ENCODE peak calls at places on chromosomes 3 and 15, in nine cellular contexts. P is NCI-H1092 treated with DMSO at 0.1 percent for 48 hours; M is stimulated activated CD8-positive, alpha-beta memory T cell treated with anti-CD3 and anti-CD28 coated beads, Interleukin-15, amount 100 ng/mL, for 24 hours; Q is heart right ventricle; H is endothelial cell; W is fibroblast of mammary gland; A is CD4-positive, CD25-positive, alpha-beta regulatory T cell; G is HT-29; D is ascending aorta. L is an unnamed sample.

GRCh38 chr3:56323986-56324420 is 144.3 kb downstream of the ERC2 start:
- DNase-seq in Q (no peak), P (no peak), D (no peak), H (no peak), W (peak), G (no peak), A (no peak), M (no peak), L (no peak)

GRCh38 chr3:62562017-62562416 is 188.7 kb upstream of the FEZF2 start:
- DNase-seq in D (no peak), M (no peak), A (no peak), P (no peak), Q (no peak), H (no peak), G (no peak), W (peak), L (no peak)

GRCh38 chr3:123295901-123296250 is 94.1 kb downstream of the SEC22A start:
- DNase-seq in W (no peak), G (no peak), H (no peak), Q (no peak), M (no peak), P (no peak), D (no peak), A (no peak), L (no peak)

GRCh38 chr3:107846282-107846852 is 244.5 kb downstream of the CD47 start:
- DNase-seq in H (peak), Q (peak), A (peak), W (peak), P (no peak), G (peak), M (peak), D (peak), L (no peak)

GRCh38 chr15:59528965-59529402 is 82.6 kb upstream of the GCNT3 start:
- DNase-seq in G (peak), P (peak), A (peak), H (peak), W (peak), D (peak), Q (peak), M (peak), L (peak)

GRCh38 chr15:40259021-40259420 is 20.2 kb downstream of the PAK6 start:
- DNase-seq in G (no peak), P (no peak), H (no peak), Q (no peak), W (no peak), M (no peak), D (no peak), A (no peak), L (no peak)

GRCh38 chr3:112813723-112814171 is 32.9 kb downstream of the CD200R1L start:
- DNase-seq in W (peak), Q (peak), D (no peak), A (no peak), M (no peak), P (no peak), H (no peak), G (no peak), L (no peak)

GRCh38 chr3:51968175-51968681 is 974 bp upstream of the PCBP4 start:
- DNase-seq in W (peak), H (peak), M (no peak), D (no peak), P (peak), Q (peak), A (no peak), G (no peak), L (no peak)

GRCh38 chr3:189797103-189797850 is 166.1 kb downstream of the TP63 start:
- DNase-seq in M (no peak), Q (no peak), P (no peak), D (no peak), H (no peak), G (no peak), A (no peak), W (no peak), L (no peak)

GRCh38 chr3:126465928-126466564 is 9.6 kb downstream of the ZXDC start:
- DNase-seq in G (no peak), H (no peak), P (no peak), A (no peak), D (no peak), Q (no peak), M (no peak), W (no peak), L (no peak)

GRCh38 chr15:85494035-85494793 is 113.8 kb downstream of the AKAP13 start:
- DNase-seq in H (no peak), M (no peak), D (no peak), Q (no peak), A (no peak), W (peak), G (peak), P (no peak), L (no peak)

GRCh38 chr3:153210660-153211059 is 48.6 kb downstream of the RAP2B start:
- DNase-seq in H (no peak), W (peak), G (no peak), P (no peak), Q (no peak), D (no peak), M (no peak), A (no peak), L (no peak)

GRCh38 chr15:98658831-98659699 is 10.7 kb downstream of the IGF1R start:
- DNase-seq in D (no peak), W (peak), H (peak), P (peak), G (peak), A (peak), M (no peak), Q (peak), L (no peak)

GRCh38 chr3:101383156-101383575 is 62.8 kb upstream of the IMPG2 start:
- DNase-seq in Q (no peak), A (no peak), H (no peak), P (no peak), G (no peak), W (peak), M (no peak), D (no peak), L (no peak)

GRCh38 chr3:40055956-40056355 is 246.5 kb downstream of the MYRIP start:
- DNase-seq in H (no peak), W (no peak), G (no peak), D (no peak), Q (no peak), A (no peak), M (no peak), P (no peak), L (no peak)